ENCODE peak calls at places on chromosomes 1 and 21, in six cellular contexts. W is uterus; M is mesendoderm; H is effector CD4-positive, alpha-beta T cell; Z is NCI-H1092; U is NCI-H1105 treated with DMSO at 0.1 percent for 48 hours. L is an unnamed sample.

GRCh38 chr1:38127432-38127831 is 80.8 kb upstream of the POU3F1 start:
- DNase-seq in W (no peak), H (no peak), Z (no peak), U (no peak), M (no peak), L (no peak)

GRCh38 chr21:26049803-26050202 is 120.8 kb downstream of the APP start:
- DNase-seq in W (no peak), H (no peak), M (no peak), Z (no peak), U (no peak), L (no peak)

GRCh38 chr1:243621973-243622372 is 228.1 kb downstream of the AKT3 start:
- DNase-seq in H (no peak), U (no peak), W (no peak), Z (no peak), M (peak), L (no peak)

GRCh38 chr1:5501206-5501980 is 490.8 kb downstream of the NPHP4 start:
- DNase-seq in Z (no peak), U (no peak), W (no peak), H (no peak), M (no peak), L (no peak)

GRCh38 chr1:203625623-203626189 is 926 bp upstream of the ATP2B4 start:
- DNase-seq in U (peak), H (peak), M (no peak), Z (no peak), W (no peak), L (no peak)

GRCh38 chr1:82329226-82329625 is 528.5 kb downstream of the ADGRL2 start:
- DNase-seq in M (peak), W (no peak), Z (no peak), U (no peak), H (no peak), L (no peak)

GRCh38 chr1:42947137-42947536 is 11.5 kb downstream of the SLC2A1 start:
- DNase-seq in M (no peak), H (no peak), Z (no peak), W (no peak), U (no peak), L (no peak)

GRCh38 chr1:28668956-28669719 is 554 bp downstream of the GMEB1 start:
- DNase-seq in W (peak), M (peak), H (peak), U (peak), Z (peak), L (peak)

GRCh38 chr1:56477164-56478111 is 101.9 kb downstream of the PLPP3 start:
- DNase-seq in Z (no peak), U (no peak), M (peak), H (no peak), W (peak), L (peak)

GRCh38 chr1:186165303-186165702 is 209.8 kb downstream of the TPR start:
- DNase-seq in W (no peak), U (no peak), Z (no peak), M (no peak), H (no peak), L (no peak)

GRCh38 chr1:193335797-193336428 is 149.5 kb upstream of the B3GALT2 start:
- DNase-seq in Z (no peak), U (no peak), H (no peak), M (no peak), W (no peak), L (no peak)

GRCh38 chr1:165144757-165145397 is 211.6 kb downstream of the LMX1A start:
- DNase-seq in H (no peak), M (peak), W (peak), Z (peak), U (peak), L (peak)

GRCh38 chr1:60234761-60235160 is 161.2 kb upstream of the C1orf87 start:
- DNase-seq in M (no peak), W (no peak), H (no peak), Z (no peak), U (no peak), L (no peak)

GRCh38 chr1:212979340-212980122 is 29.2 kb downstream of the VASH2 start:
- DNase-seq in Z (no peak), W (no peak), U (no peak), H (no peak), M (no peak), L (no peak)

GRCh38 chr1:167450843-167451242 is 67.5 kb downstream of the CD247 start:
- DNase-seq in U (no peak), H (no peak), W (no peak), Z (no peak), M (no peak), L (no peak)

GRCh38 chr1:101781437-101781836 is 215.3 kb downstream of the OLFM3 start:
- DNase-seq in W (no peak), M (no peak), Z (peak), U (peak), H (no peak), L (no peak)

GRCh38 chr1:71088645-71089287 is 7.9 kb upstream of the ZRANB2 start:
- DNase-seq in M (no peak), Z (no peak), H (no peak), W (no peak), U (no peak), L (no peak)

GRCh38 chr1:61914823-61915482 is 172.7 kb downstream of the PATJ start:
- DNase-seq in Z (no peak), U (no peak), W (no peak), H (no peak), M (no peak), L (no peak)

GRCh38 chr1:156461781-156462647 is 38.6 kb downstream of the MEF2D start:
- DNase-seq in M (no peak), U (no peak), W (no peak), Z (no peak), H (no peak), L (no peak)

GRCh38 chr1:33429846-33430750 is 797 bp downstream of the PHC2 start:
- DNase-seq in U (peak), Z (no peak), W (peak), H (no peak), M (peak), L (peak)

GRCh38 chr1:168135116-168135981 is 1.4 kb downstream of the GPR161 start:
- DNase-seq in M (peak), H (no peak), W (no peak), U (peak), Z (no peak), L (no peak)

GRCh38 chr1:32159189-32159588 is 20.3 kb upstream of the TXLNA start:
- DNase-seq in Z (no peak), M (no peak), W (no peak), H (no peak), U (no peak), L (no peak)

GRCh38 chr1:204883405-204883804 is 12.7 kb downstream of the NFASC start:
- DNase-seq in H (no peak), Z (no peak), W (no peak), M (no peak), U (no peak), L (no peak)

L was measured in left cardiac atrium.